ENCODE peak calls at places on chromosomes 3 and 15, in six cellular contexts. H is GM23338, V is SK-N-SH, D is GM23248, T is Karpas-422, C is PC-3. Q is an unnamed sample.

GRCh38 chr15:76664411-76664810 is 240.7 kb downstream of the SCAPER start:
- DNase-seq in H (no peak), V (no peak), D (no peak), T (no peak), C (no peak), Q (no peak)

GRCh38 chr3:15538345-15538744 is 16.8 kb upstream of the COLQ start:
- DNase-seq in H (no peak), V (no peak), D (peak; percentile 16), T (no peak), C (no peak), Q (no peak)

GRCh38 chr15:64536244-64536836 is 76.0 kb downstream of the ZNF609 start:
- DNase-seq in H (no peak), V (no peak), D (peak; percentile 85), T (no peak), C (peak; percentile 79), Q (peak; percentile 68)

GRCh38 chr3:170506556-170506955 is 79.3 kb downstream of the SLC7A14 start:
- DNase-seq in H (peak; percentile 37), V (no peak), D (peak; percentile 68), T (no peak), C (peak; percentile 36), Q (peak; percentile 74)

GRCh38 chr15:66850078-66850991 is 148.3 kb downstream of the SMAD6 start:
- DNase-seq in H (no peak), V (peak; percentile 77), D (peak; percentile 50), T (no peak), C (no peak), Q (no peak)

GRCh38 chr3:123813876-123814275 is 70.3 kb downstream of the MYLK start:
- DNase-seq in H (no peak), V (no peak), D (peak; percentile 85), T (no peak), C (peak; percentile 31), Q (no peak)

GRCh38 chr15:23472033-23472432 is 25.0 kb upstream of the GOLGA6L2 start:
- DNase-seq in H (no peak), V (no peak), D (no peak), T (no peak), C (no peak), Q (no peak)

GRCh38 chr3:107452436-107452835 is 70.3 kb upstream of the BBX start:
- DNase-seq in H (no peak), V (no peak), D (peak; percentile 83), T (no peak), C (peak; percentile 56), Q (no peak)

GRCh38 chr3:71150293-71150954 is 433.1 kb downstream of the FOXP1 start:
- DNase-seq in H (no peak), V (no peak), D (no peak), T (no peak), C (no peak), Q (no peak)

GRCh38 chr3:43246956-43247355 is 39.4 kb upstream of the SNRK start:
- DNase-seq in H (peak; percentile 25), V (no peak), D (no peak), T (no peak), C (no peak), Q (no peak)

GRCh38 chr3:165526367-165526766 is 310.9 kb downstream of the BCHE start:
- DNase-seq in H (peak; percentile 45), V (no peak), D (no peak), T (no peak), C (no peak), Q (no peak)

GRCh38 chr15:20672469-20672868 is 130.9 kb upstream of the GOLGA6L6 start:
- DNase-seq in H (no peak), V (no peak), D (no peak), T (peak; percentile 35), C (no peak), Q (no peak)

GRCh38 chr15:100653608-100654007 is 51.2 kb downstream of the ASB7 start:
- DNase-seq in H (no peak), V (no peak), D (no peak), T (no peak), C (no peak), Q (no peak)

GRCh38 chr15:100727291-100727851 is 125.0 kb downstream of the ASB7 start:
- DNase-seq in H (peak; percentile 8), V (peak; percentile 3), D (no peak), T (no peak), C (no peak), Q (no peak)

GRCh38 chr3:61683409-61684261 is 122.3 kb downstream of the PTPRG start:
- DNase-seq in H (no peak), V (no peak), D (no peak), T (no peak), C (no peak), Q (no peak)

GRCh38 chr15:53586815-53587214 is 172.6 kb downstream of the WDR72 start:
- DNase-seq in H (peak; percentile 75), V (peak; percentile 5), D (no peak), T (peak; percentile 82), C (peak; percentile 60), Q (no peak)

GRCh38 chr3:42906085-42906904 is at the start of gene ZNF662:
- DNase-seq in H (peak; percentile 27), V (peak; percentile 88), D (peak; percentile 65), T (no peak), C (no peak), Q (peak; percentile 53)

GRCh38 chr3:170809021-170809974 is 60.7 kb downstream of the RPL22L1 start:
- DNase-seq in H (peak; percentile 85), V (peak; percentile 33), D (peak; percentile 86), T (peak; percentile 67), C (peak; percentile 95), Q (peak; percentile 81)

GRCh38 chr3:133254716-133255115 is 145.1 kb upstream of the BFSP2 start:
- DNase-seq in H (no peak), V (no peak), D (no peak), T (no peak), C (no peak), Q (no peak)

GRCh38 chr3:24410861-24411260 is 83.8 kb downstream of the THRB start:
- DNase-seq in H (peak; percentile 37), V (no peak), D (no peak), T (no peak), C (no peak), Q (no peak)

GRCh38 chr15:75368689-75369239 is 357 bp upstream of the MAN2C1 start:
- DNase-seq in H (no peak), V (peak; percentile 30), D (peak; percentile 68), T (no peak), C (no peak), Q (no peak)

GRCh38 chr3:25592510-25592968 is 72.2 kb downstream of the TOP2B start:
- DNase-seq in H (peak; percentile 59), V (no peak), D (peak; percentile 91), T (no peak), C (peak; percentile 31), Q (peak; percentile 74)

GRCh38 chr15:85531083-85531482 is 150.7 kb downstream of the AKAP13 start:
- DNase-seq in H (no peak), V (no peak), D (no peak), T (no peak), C (no peak), Q (no peak)

GRCh38 chr3:144114767-144115166 is 143.1 kb downstream of the DIPK2A start:
- DNase-seq in H (no peak), V (no peak), D (no peak), T (no peak), C (peak; percentile 5), Q (no peak)

GRCh38 chr15:83446904-83447708 is at the start of gene SH3GL3:
- DNase-seq in H (peak; percentile 93), V (peak; percentile 82), D (peak; percentile 93), T (no peak), C (peak; percentile 81), Q (no peak)

DNA sequence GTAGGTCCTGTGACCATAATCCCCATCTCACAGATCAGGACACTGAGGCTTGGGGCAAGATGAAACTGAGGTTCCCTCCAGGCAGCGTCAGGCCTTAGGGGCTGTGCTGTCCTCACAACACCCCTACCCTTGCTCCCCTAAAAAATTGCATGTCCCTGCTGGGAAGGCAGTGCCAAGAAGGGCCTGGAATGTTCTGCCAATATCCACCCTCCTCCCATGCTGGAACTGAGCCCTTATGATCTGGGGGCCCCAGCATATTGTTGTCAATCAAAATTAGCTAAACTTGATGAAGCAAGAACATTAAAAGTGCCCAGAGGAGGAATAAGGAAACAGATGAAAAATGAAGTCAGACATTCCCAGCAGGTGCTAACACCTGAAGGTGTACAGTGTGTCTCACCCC is 13.4 kb upstream of the RTP3 start:
- DNase-seq in H (no peak), V (no peak), D (no peak), T (no peak), C (no peak), Q (no peak)
- H3K27ac ChIP-seq in H (no peak overlapping the region), V (no peak overlapping the region), D (no peak overlapping the region), T (no peak overlapping the region), C (no peak overlapping the region), Q (no peak overlapping the region)

GRCh38 chr3:35639251-35640185 is at the start of gene ARPP21:
- DNase-seq in H (peak; percentile 57), V (peak; percentile 86), D (no peak), T (no peak), C (peak; percentile 16), Q (no peak)

GRCh38 chr3:35635407-35635806 is 3.9 kb upstream of the ARPP21 start:
- DNase-seq in H (no peak), V (peak; percentile 36), D (no peak), T (no peak), C (no peak), Q (no peak)

GRCh38 chr3:35638640-35639250 is 580 bp upstream of the ARPP21 start:
- DNase-seq in H (peak; percentile 3), V (no peak), D (no peak), T (no peak), C (no peak), Q (no peak)

GRCh38 chr3:35635931-35636683 is 3.2 kb upstream of the ARPP21 start:
- DNase-seq in H (no peak), V (no peak), D (no peak), T (no peak), C (no peak), Q (no peak)

GRCh38 chr3:35633332-35634124 is 5.8 kb upstream of the ARPP21 start:
- DNase-seq in H (no peak), V (no peak), D (no peak), T (no peak), C (no peak), Q (no peak)
- H3K9me2 ChIP-seq in H (no peaks in the 10 kb centered on the region), V (no peaks in the 10 kb centered on the region), D (no peaks in the 10 kb centered on the region), T (no peaks in the 10 kb centered on the region), C (no peaks in the 10 kb centered on the region), Q (no peaks in the 10 kb centered on the region)

GRCh38 chr15:98700501-98700900 is 52.2 kb downstream of the IGF1R start:
- DNase-seq in H (no peak), V (no peak), D (no peak), T (no peak), C (no peak), Q (no peak)

GRCh38 chr15:98703291-98703690 is 55.0 kb downstream of the IGF1R start:
- DNase-seq in H (no peak), V (no peak), D (no peak), T (no peak), C (no peak), Q (no peak)

GRCh38 chr15:98705070-98705469 is 56.7 kb downstream of the IGF1R start:
- DNase-seq in H (no peak), V (no peak), D (no peak), T (no peak), C (no peak), Q (no peak)

GRCh38 chr15:98698792-98699191 is 50.5 kb downstream of the IGF1R start:
- DNase-seq in H (no peak), V (no peak), D (no peak), T (no peak), C (no peak), Q (no peak)

GRCh38 chr15:98699591-98700424 is 51.5 kb downstream of the IGF1R start:
- DNase-seq in H (no peak), V (no peak), D (no peak), T (no peak), C (no peak), Q (no peak)
- H4K20me1 ChIP-seq in H (peaks cover 80% of the 10 kb centered on the region), V (peaks cover 57% of the 10 kb centered on the region), D (peaks cover 35% of the 10 kb centered on the region), T (no peaks in the 10 kb centered on the region), C (no peaks in the 10 kb centered on the region), Q (peaks cover 16% of the 10 kb centered on the region)

GRCh38 chr3:37182816-37183215 is 8.4 kb upstream of the LRRFIP2 start:
- DNase-seq in H (no peak), V (no peak), D (no peak), T (no peak), C (no peak), Q (no peak)
- H3K27ac ChIP-seq in H (no peak overlapping the region), V (peak overlapping the region; percentile 18), D (peak overlapping the region; percentile 94), T (no peak overlapping the region), C (peak overlapping the region; percentile 88), Q (peak overlapping the region; percentile 74)